ENCODE peak calls at places on chromosome 14, in five cellular contexts. D, J, R, B and O are unnamed samples.

GRCh38 chr14:104094709-104095425 is 9.4 kb downstream of the ASPG start:
- DNase-seq in R (peak), J (peak), D (peak), B (no peak), O (peak)

GRCh38 chr14:56224691-56225681 is 106.8 kb downstream of the PELI2 start:
- DNase-seq in B (no peak), R (no peak), D (no peak), J (no peak), O (no peak)

GRCh38 chr14:74978416-74978947 is 23.1 kb upstream of the PGF start:
- DNase-seq in B (no peak), J (peak), D (no peak), R (peak), O (peak)

GRCh38 chr14:63890553-63890952 is 37.7 kb downstream of the SYNE2 start:
- DNase-seq in B (no peak), D (no peak), J (no peak), R (no peak), O (no peak)

GRCh38 chr14:90060965-90061848 is 587 bp upstream of the KCNK13 start:
- DNase-seq in J (peak), R (peak), D (no peak), B (no peak), O (no peak)

GRCh38 chr14:105275267-105275946 is 25.4 kb downstream of the BRF1 start:
- DNase-seq in R (peak), B (no peak), J (no peak), D (peak), O (peak)

GRCh38 chr14:72682188-72682587 is 211.7 kb downstream of the DPF3 start:
- DNase-seq in B (no peak), J (peak), D (peak), R (peak), O (peak)

GRCh38 chr14:77590845-77591506 is 25.5 kb downstream of the SPTLC2 start:
- DNase-seq in R (no peak), J (no peak), D (no peak), B (no peak), O (no peak)

GRCh38 chr14:65798216-65798615 is 385.7 kb downstream of the FUT8 start:
- DNase-seq in B (no peak), J (no peak), D (no peak), R (no peak), O (no peak)

GRCh38 chr14:91311284-91311662 is 66.8 kb upstream of the GPR68 start:
- DNase-seq in B (no peak), J (no peak), D (no peak), R (no peak), O (no peak)

GRCh38 chr14:32713856-32714255 is 224.8 kb upstream of the NPAS3 start:
- DNase-seq in B (no peak), J (no peak), D (no peak), R (no peak), O (no peak)

GRCh38 chr14:61887628-61888027 is 125.4 kb downstream of the SNAPC1 start:
- DNase-seq in D (no peak), R (no peak), B (no peak), J (no peak), O (no peak)

GRCh38 chr14:30710870-30711269 is 88.8 kb downstream of the SCFD1 start:
- DNase-seq in J (no peak), B (no peak), R (peak), D (peak), O (peak)

GRCh38 chr14:64235652-64236640 is 58.2 kb downstream of the ESR2 start:
- DNase-seq in J (no peak), R (no peak), D (no peak), B (no peak), O (no peak)

DNA sequence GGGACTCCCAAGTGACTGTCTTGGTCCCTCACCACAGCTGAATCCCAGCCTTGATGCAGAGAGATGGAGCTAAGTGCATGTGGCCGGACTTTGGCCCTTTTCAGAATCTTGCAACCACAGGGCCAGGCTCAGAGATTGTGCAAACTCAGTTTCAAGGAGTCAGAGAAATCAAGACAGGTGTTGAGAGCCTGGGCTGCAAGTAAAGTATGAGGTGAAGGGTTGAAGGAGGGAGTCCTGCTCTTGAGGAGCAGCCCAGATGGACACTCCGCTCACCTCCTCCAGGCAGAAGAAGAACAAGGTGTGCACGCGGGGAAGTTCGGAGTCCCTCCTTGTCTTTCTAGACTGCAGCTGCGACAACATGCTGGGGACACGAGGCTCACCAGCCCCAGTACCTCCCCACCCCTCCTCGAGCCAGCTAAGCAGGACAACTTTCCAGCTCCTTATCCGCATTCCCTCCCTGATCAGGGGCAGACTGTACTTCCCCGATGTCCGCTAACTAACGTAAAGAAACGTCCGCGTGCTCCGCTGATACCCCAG is 6.4 kb upstream of the BMP4 start:
- DNase-seq in B (no peak), J (no peak), D (no peak), R (no peak), O (no peak)
- H3K4me3 ChIP-seq in B (no peak), J (no peak), D (peak), R (peak), O (peak)

GRCh38 chr14:73851567-73852382 is at the start of gene PTGR2:
- DNase-seq in B (peak), R (peak), J (peak), D (peak), O (peak)

GRCh38 chr14:73846944-73847343 is 4.7 kb upstream of the PTGR2 start:
- DNase-seq in B (no peak), J (no peak), D (no peak), R (no peak), O (no peak)

GRCh38 chr14:73850940-73851339 is 691 bp upstream of the PTGR2 start:
- DNase-seq in B (no peak), R (peak), J (no peak), D (peak), O (peak)
- H3K4me3 ChIP-seq in B (no peak), R (peak), J (peak), D (peak), O (peak)

GRCh38 chr14:68822132-68822651 is 29.3 kb upstream of the ZFP36L1 start:
- DNase-seq in D (no peak), R (no peak), J (peak), B (no peak), O (no peak)
- H3K4me3 ChIP-seq in D (no peak), R (no peak), J (no peak), B (no peak), O (no peak)

DNA sequence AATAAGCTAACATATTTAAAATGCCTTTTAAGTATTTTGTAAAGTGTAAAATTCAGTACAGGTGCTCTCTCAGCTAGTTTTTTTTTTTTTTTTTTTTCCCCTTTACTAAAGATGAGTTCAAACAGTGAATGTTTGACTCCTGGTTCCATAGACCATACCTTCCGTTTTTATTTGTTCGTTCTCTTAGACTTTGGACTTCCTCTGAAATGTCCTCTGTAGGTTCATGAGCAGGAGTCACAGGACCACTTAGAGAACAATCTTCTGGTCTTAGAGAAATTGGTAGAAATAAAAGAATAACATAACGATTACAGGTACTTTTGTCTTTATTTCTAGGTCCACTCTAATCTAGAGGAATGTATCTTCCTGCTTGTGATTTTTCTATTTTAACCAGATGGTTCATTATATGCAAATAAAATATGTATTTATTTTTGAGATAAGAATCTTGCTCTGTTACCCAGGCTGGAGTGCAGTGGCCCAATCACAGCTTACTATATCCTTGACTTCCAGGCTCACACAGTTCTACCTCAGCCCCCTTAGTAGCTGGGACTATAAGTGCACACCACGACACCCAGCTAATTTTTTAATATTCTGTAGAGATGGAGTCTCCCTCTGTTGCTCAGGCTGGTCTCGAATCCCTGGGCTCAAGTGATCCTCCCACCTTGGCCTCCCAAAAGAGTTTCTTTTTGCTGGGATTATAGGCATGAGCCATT is 25.8 kb downstream of the STYX start:
- DNase-seq in B (no peak), D (no peak), J (no peak), R (no peak), O (no peak)
- H3K4me3 ChIP-seq in B (no peak), D (no peak), J (no peak), R (no peak), O (no peak)